ENCODE peak calls at places on chromosomes 7 and 10, in eight cellular contexts. D is left lung, T is aorta, O is OCI-LY7, J is lower lobe of right lung, K is ovary, S is A549, W is psoas muscle. M is an unnamed sample. For H3K4me1, the result is how much of the 10 kb centered on the place peaks cover.

GRCh38 chr7:97021443-97022261 is 3.0 kb downstream of the DLX5 start:
- DNase-seq in T (no peak), S (no peak), W (no peak), J (no peak), O (no peak), D (peak), K (no peak), M (no peak)

GRCh38 chr7:135888740-135889139 is 88.4 kb downstream of the MTPN start:
- DNase-seq in D (no peak), O (no peak), S (no peak), K (no peak), T (no peak), J (no peak), W (no peak), M (no peak)

GRCh38 chr10:9010093-9010492 is 955.6 kb downstream of the GATA3 start:
- DNase-seq in O (no peak), W (no peak), S (no peak), K (no peak), T (no peak), J (no peak), D (no peak), M (no peak)

GRCh38 chr7:105853931-105854419 is 22.4 kb downstream of the ATXN7L1 start:
- DNase-seq in S (no peak), O (no peak), K (no peak), W (no peak), D (no peak), J (no peak), T (no peak), M (no peak)

GRCh38 chr7:91373401-91373800 is 109.2 kb downstream of the FZD1 start:
- DNase-seq in O (no peak), D (no peak), S (no peak), K (no peak), W (no peak), J (no peak), T (no peak), M (no peak)

GRCh38 chr10:4240641-4241197 is 455.7 kb upstream of the KLF6 start:
- DNase-seq in O (no peak), T (no peak), D (no peak), J (no peak), K (no peak), S (no peak), W (no peak), M (no peak)

GRCh38 chr7:3579638-3580219 is 278.7 kb downstream of the SDK1 start:
- DNase-seq in O (no peak), T (no peak), W (no peak), J (no peak), D (no peak), K (no peak), S (no peak), M (no peak)

GRCh38 chr10:32851301-32851700 is 106.7 kb downstream of the ITGB1 start:
- DNase-seq in K (no peak), D (no peak), W (no peak), T (no peak), J (no peak), O (no peak), S (no peak), M (no peak)

GRCh38 chr7:127844707-127845331 is 186.4 kb downstream of the LRRC4 start:
- DNase-seq in J (no peak), O (no peak), D (no peak), W (peak), S (no peak), T (no peak), K (peak), M (no peak)

GRCh38 chr7:114818501-114818900 is 103.4 kb upstream of the MDFIC start:
- DNase-seq in K (no peak), T (no peak), D (no peak), J (no peak), W (no peak), O (no peak), S (peak), M (no peak)

GRCh38 chr10:78035933-78036583 is 2.4 kb downstream of the RPS24 start:
- DNase-seq in J (no peak), K (no peak), O (no peak), T (peak), D (no peak), S (no peak), W (no peak), M (no peak)
- H3K4me1 ChIP-seq in J (half or more), K (under half), O (half or more), T (under half), D (under half), S (half or more), W (half or more), M (under half)

GRCh38 chr7:30896783-30897617 is 14.7 kb upstream of the AQP1 start:
- DNase-seq in D (peak), O (no peak), K (no peak), J (peak), S (no peak), W (no peak), T (no peak), M (no peak)
- H3K4me1 ChIP-seq in D (under half), O (under half), K (under half), J (half or more), S (under half), W (under half), T (under half), M (half or more)

GRCh38 chr10:22321831-22322662 is 1.1 kb downstream of the BMI1 start:
- DNase-seq in O (peak), D (peak), K (peak), J (peak), S (peak), T (peak), W (peak), M (peak)
- H3K4me1 ChIP-seq in O (under half), D (under half), K (under half), J (half or more), S (under half), T (under half), W (under half), M (under half)

DNA sequence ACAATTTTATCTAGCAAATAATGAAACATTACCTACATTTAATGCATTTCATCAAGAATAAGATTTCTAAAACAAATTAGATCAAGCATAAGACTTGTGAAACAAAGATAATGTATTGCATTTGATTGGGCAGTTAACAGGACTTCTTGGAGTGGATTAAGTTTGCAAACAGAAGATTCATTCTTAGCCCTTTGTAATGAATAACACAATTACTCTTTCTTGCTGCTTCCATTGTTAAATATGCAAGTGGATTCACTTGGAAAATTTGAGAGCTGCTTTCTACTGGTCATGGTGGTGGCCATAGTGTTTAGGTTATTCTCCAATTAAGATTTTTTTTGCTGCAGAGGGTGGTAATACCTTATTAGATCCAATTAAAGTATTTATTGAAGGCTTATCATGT is 6.0 kb downstream of the PPP1R9A start:
- DNase-seq in T (no peak), J (no peak), W (no peak), S (no peak), K (no peak), D (no peak), O (no peak), M (no peak)
- H3K4me1 ChIP-seq in T (under half), J (under half), W (under half), S (under half), K (under half), D (under half), O (under half), M (under half)

GRCh38 chr10:110876000-110876399 is 4.3 kb downstream of the PDCD4 start:
- DNase-seq in W (no peak), K (no peak), D (no peak), O (no peak), J (no peak), T (no peak), S (no peak), M (no peak)
- H3K4me1 ChIP-seq in W (under half), K (under half), D (under half), O (under half), J (under half), T (under half), S (under half), M (under half)

GRCh38 chr10:96832721-96833219 is 672 bp downstream of the LCOR start:
- DNase-seq in O (peak), W (peak), D (peak), J (peak), S (peak), T (peak), K (peak), M (peak)

GRCh38 chr10:96838529-96838928 is 6.4 kb downstream of the LCOR start:
- DNase-seq in J (no peak), K (no peak), W (no peak), D (no peak), T (no peak), S (no peak), O (no peak), M (no peak)

GRCh38 chr10:96833220-96834001 is 1.3 kb downstream of the LCOR start:
- DNase-seq in J (no peak), T (no peak), W (peak), D (peak), K (no peak), S (peak), O (peak), M (peak)

GRCh38 chr10:96834121-96834520 is 2.0 kb downstream of the LCOR start:
- DNase-seq in T (no peak), K (no peak), O (no peak), W (no peak), J (no peak), D (no peak), S (no peak), M (no peak)

DNA sequence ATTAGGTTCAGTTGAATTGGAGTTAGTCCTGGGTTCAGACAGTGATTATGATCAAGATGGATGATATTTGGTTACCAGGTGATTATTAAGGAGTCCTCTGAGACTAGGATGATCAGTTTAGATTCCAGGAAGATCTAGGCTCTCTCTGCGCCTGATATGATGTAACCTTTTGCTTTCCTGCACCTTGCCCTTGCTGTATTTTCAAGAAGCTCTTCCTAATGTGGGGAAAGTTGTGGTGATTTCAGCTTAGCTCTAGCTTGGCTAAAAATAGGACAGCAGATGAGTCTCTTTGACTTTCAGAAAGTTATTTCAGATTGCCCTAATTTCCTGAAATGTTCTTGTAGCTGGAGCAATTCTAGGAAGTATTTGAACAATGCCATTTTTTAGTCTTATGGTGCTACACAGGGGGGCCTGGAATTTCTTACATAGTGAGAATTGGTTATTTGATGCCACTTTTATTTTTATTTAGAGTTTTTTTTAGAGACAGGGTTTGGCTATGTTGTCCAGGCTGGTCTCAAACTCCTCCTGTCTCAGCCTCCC is 3.8 kb downstream of the LCOR start:
- DNase-seq in S (no peak), T (no peak), W (no peak), O (no peak), K (no peak), D (no peak), J (no peak), M (no peak)
- H3K4me1 ChIP-seq in S (under half), T (under half), W (half or more), O (under half), K (under half), D (under half), J (half or more), M (under half)